ENCODE peak calls at places on chromosome 15, in ten cellular contexts. P is activated gamma-delta T cell treated with Interleukin-2 at 50 U/mL for 16 hours; Q is psoas muscle; L is NCI-H446; B is anterior cingulate cortex; R is D341Med; J is activated T-cell treated with anti-CD3 and anti-CD28 coated beads for 1 hour; I is amniotic stem cell; C is stimulated activated CD4-positive, alpha-beta T cell treated with anti-CD3 and anti-CD28 coated beads, Interleukin-1b, Interleukin-23, amount 100 ng/mL, for 24 hours; M is left lobe of liver. A is an unnamed sample.

GRCh38 chr15:85587707-85588441 is 206.9 kb downstream of the KLHL25 start:
- DNase-seq in P (no peak), Q (no peak), L (no peak), B (no peak), R (no peak), J (no peak), I (no peak), C (no peak), M (no peak), A (no peak)

GRCh38 chr15:99603828-99604227 is 38.0 kb downstream of the MEF2A start:
- DNase-seq in P (no peak), Q (no peak), L (no peak), B (no peak), R (no peak), J (no peak), I (no peak), C (no peak), M (no peak), A (no peak)

GRCh38 chr15:77656294-77656693 is 23.6 kb upstream of the LINGO1 start:
- DNase-seq in P (no peak), Q (no peak), L (no peak), B (peak; percentile 15), R (no peak), J (no peak), I (no peak), C (no peak), M (no peak), A (no peak)

GRCh38 chr15:49225572-49226281 is 55.7 kb downstream of the GALK2 start:
- DNase-seq in P (no peak), Q (no peak), L (peak; percentile 70), B (no peak), R (peak; percentile 74), J (no peak), I (no peak), C (no peak), M (no peak), A (no peak)

GRCh38 chr15:66394912-66395311 is 8.2 kb downstream of the MAP2K1 start:
- DNase-seq in P (no peak), Q (no peak), L (no peak), B (no peak), R (no peak), J (no peak), I (no peak), C (no peak), M (no peak), A (no peak)

GRCh38 chr15:99282129-99282528 is 30.8 kb downstream of the LRRC28 start:
- DNase-seq in P (no peak), Q (no peak), L (no peak), B (no peak), R (no peak), J (no peak), I (no peak), C (no peak), M (no peak), A (no peak)

GRCh38 chr15:96072821-96073220 is 257.7 kb upstream of the NR2F2 start:
- DNase-seq in P (no peak), Q (no peak), L (no peak), B (no peak), R (no peak), J (no peak), I (no peak), C (no peak), M (no peak), A (no peak)

GRCh38 chr15:67025719-67026118 is 39.7 kb upstream of the SMAD3 start:
- DNase-seq in P (no peak), Q (peak; percentile 56), L (no peak), B (no peak), R (no peak), J (no peak), I (no peak), C (no peak), M (peak; percentile 86), A (no peak)

A was measured in omental fat pad.